ENCODE peak calls at places on chromosome 14, in five cellular contexts. W, J, X, D and S are unnamed samples.

GRCh38 chr14:68653108-68653507 is 139.8 kb downstream of the ZFP36L1 start:
- DNase-seq in W (no peak), J (no peak), X (no peak), D (no peak), S (no peak)

GRCh38 chr14:75491376-75491978 is 30.8 kb upstream of the BATF start:
- DNase-seq in W (no peak), J (no peak), X (no peak), D (no peak), S (no peak)

GRCh38 chr14:74875941-74876913 is at the start of gene PROX2:
- DNase-seq in W (peak; percentile 12), J (no peak), X (no peak), D (no peak), S (no peak)

GRCh38 chr14:52563120-52563519 is 10.5 kb downstream of the GPR137C start:
- DNase-seq in W (no peak), J (no peak), X (no peak), D (no peak), S (no peak)

GRCh38 chr14:26121181-26121580 is 476.7 kb downstream of the NOVA1 start:
- DNase-seq in W (no peak), J (no peak), X (no peak), D (no peak), S (no peak)

GRCh38 chr14:54278087-54278486 is 118.7 kb upstream of the CDKN3 start:
- DNase-seq in W (no peak), J (no peak), X (no peak), D (no peak), S (no peak)

GRCh38 chr14:55556929-55557623 is 22.9 kb upstream of the KTN1 start:
- DNase-seq in W (peak; percentile 31), J (no peak), X (peak; percentile 67), D (peak; percentile 95), S (no peak)

GRCh38 chr14:68585690-68586089 is 207.2 kb downstream of the ZFP36L1 start:
- DNase-seq in W (peak; percentile 65), J (no peak), X (no peak), D (no peak), S (peak; percentile 25)

GRCh38 chr14:48936881-48937280 is 649.3 kb downstream of the RPS29 start:
- DNase-seq in W (no peak), J (no peak), X (no peak), D (no peak), S (no peak)

GRCh38 chr14:67837011-67837624 is 17.5 kb downstream of the RAD51B start:
- DNase-seq in W (peak; percentile 74), J (peak; percentile 60), X (peak; percentile 62), D (no peak), S (peak; percentile 60)

GRCh38 chr14:43706901-43707300 is 800.2 kb downstream of the FSCB start:
- DNase-seq in W (no peak), J (no peak), X (no peak), D (no peak), S (no peak)

GRCh38 chr14:28565345-28565744 is 201.2 kb upstream of the FOXG1 start:
- DNase-seq in W (no peak), J (no peak), X (no peak), D (no peak), S (no peak)

GRCh38 chr14:71354801-71355200 is 447.5 kb downstream of the PCNX1 start:
- DNase-seq in W (peak; percentile 47), J (no peak), X (no peak), D (no peak), S (no peak)

GRCh38 chr14:54440870-54441868 is at the start of gene CNIH1:
- DNase-seq in W (peak; percentile 97), J (peak; percentile 83), X (peak; percentile 94), D (peak; percentile 97), S (peak; percentile 93)

GRCh38 chr14:57480044-57480443 is 13.6 kb downstream of the CCDC198 start:
- DNase-seq in W (no peak), J (no peak), X (no peak), D (no peak), S (no peak)

GRCh38 chr14:75769047-75769685 is 108.1 kb downstream of the TTLL5 start:
- DNase-seq in W (no peak), J (no peak), X (no peak), D (no peak), S (no peak)

GRCh38 chr14:36241183-36241582 is 64.7 kb upstream of the PTCSC3 start:
- DNase-seq in W (no peak), J (no peak), X (no peak), D (no peak), S (no peak)

GRCh38 chr14:103989034-103989433 is 46.7 kb upstream of the RD3L start:
- DNase-seq in W (no peak), J (no peak), X (no peak), D (no peak), S (no peak)

GRCh38 chr14:41899416-41899815 is 292.7 kb downstream of the LRFN5 start:
- DNase-seq in W (no peak), J (no peak), X (no peak), D (no peak), S (no peak)

GRCh38 chr14:105168979-105169507 is 467 bp upstream of the JAG2 start:
- DNase-seq in W (peak; percentile 76), J (no peak), X (no peak), D (no peak), S (peak; percentile 79)

GRCh38 chr14:76727403-76727802 is 33.9 kb upstream of the VASH1 start:
- DNase-seq in W (no peak), J (no peak), X (no peak), D (no peak), S (no peak)

GRCh38 chr14:68789002-68789797 is 3.7 kb downstream of the ZFP36L1 start:
- DNase-seq in W (peak; percentile 76), J (no peak), X (peak; percentile 91), D (peak; percentile 95), S (peak; percentile 94)

GRCh38 chr14:102323102-102323501 is 3.6 kb downstream of the ZNF839 start:
- DNase-seq in W (peak; percentile 65), J (peak; percentile 32), X (peak; percentile 56), D (peak; percentile 80), S (peak; percentile 59)

GRCh38 chr14:103408491-103409155 is 23.4 kb downstream of the MARK3 start:
- DNase-seq in W (no peak), J (no peak), X (no peak), D (no peak), S (no peak)

GRCh38 chr14:60815371-60815770 is 80.8 kb downstream of the MNAT1 start:
- DNase-seq in W (no peak), J (no peak), X (no peak), D (no peak), S (no peak)

GRCh38 chr14:103308717-103309616 is 25.1 kb upstream of the EIF5 start:
- DNase-seq in W (no peak), J (no peak), X (no peak), D (no peak), S (no peak)

GRCh38 chr14:42994001-42994736 is 1387.5 kb downstream of the LRFN5 start:
- DNase-seq in W (no peak), J (no peak), X (no peak), D (no peak), S (no peak)

GRCh38 chr14:59131926-59132763 is 56.3 kb upstream of the DAAM1 start:
- DNase-seq in W (no peak), J (no peak), X (no peak), D (no peak), S (peak; percentile 28)

GRCh38 chr14:33457021-33457420 is 493.9 kb downstream of the EGLN3 start:
- DNase-seq in W (no peak), J (no peak), X (no peak), D (no peak), S (no peak)

GRCh38 chr14:70358631-70359030 is 852 bp downstream of the COX16 start:
- DNase-seq in W (no peak), J (no peak), X (no peak), D (no peak), S (no peak)

GRCh38 chr14:102584871-102585869 is 7.3 kb upstream of the RCOR1 start:
- DNase-seq in W (peak; percentile 95), J (no peak), X (peak; percentile 56), D (no peak), S (peak; percentile 21)

GRCh38 chr14:96627811-96628775 is 125.9 kb downstream of the PAPOLA start:
- DNase-seq in W (no peak), J (no peak), X (peak; percentile 1), D (peak; percentile 29), S (no peak)

GRCh38 chr14:39626589-39627576 is 194.7 kb upstream of the FBXO33 start:
- DNase-seq in W (no peak), J (no peak), X (no peak), D (no peak), S (no peak)

GRCh38 chr14:45112886-45113772 is 21.2 kb downstream of the FKBP3 start:
- DNase-seq in W (no peak), J (no peak), X (no peak), D (no peak), S (no peak)

GRCh38 chr14:45118594-45118993 is 15.7 kb downstream of the FKBP3 start:
- DNase-seq in W (no peak), J (no peak), X (no peak), D (no peak), S (no peak)

GRCh38 chr14:45120109-45120508 is 14.2 kb downstream of the FKBP3 start:
- DNase-seq in W (no peak), J (no peak), X (no peak), D (no peak), S (no peak)

DNA sequence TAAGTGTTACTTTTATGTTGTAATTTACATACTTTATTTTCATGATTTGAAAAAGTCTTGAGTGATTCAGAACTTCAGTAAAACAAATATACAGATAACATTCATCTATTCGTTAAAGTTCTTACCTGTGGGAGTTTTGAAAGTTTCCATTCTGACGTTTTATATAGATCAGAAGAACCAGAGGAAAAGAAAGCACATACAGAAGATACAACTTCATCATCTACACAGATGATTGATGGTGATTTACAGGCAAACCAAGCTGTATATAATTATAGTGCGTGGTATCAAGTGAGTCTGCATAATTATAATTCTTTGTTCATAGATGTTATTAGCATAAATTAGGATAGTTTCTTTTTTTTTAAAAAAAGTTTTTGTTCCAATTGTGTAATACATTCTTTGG is 20.0 kb downstream of the FKBP3 start:
- DNase-seq in W (no peak), J (no peak), X (no peak), D (no peak), S (no peak)
- H3K36me3 ChIP-seq in W (peaks cover 69% of the 10 kb centered on the region), J (no peaks in the 10 kb centered on the region), X (no peaks in the 10 kb centered on the region), D (peaks cover 49% of the 10 kb centered on the region), S (peaks cover 89% of the 10 kb centered on the region)

GRCh38 chr14:50757702-50758101 is 73.3 kb downstream of the NIN start:
- DNase-seq in W (no peak), J (no peak), X (no peak), D (no peak), S (no peak)
- H3K36me3 ChIP-seq in W (peaks cover 6% of the 10 kb centered on the region), J (no peaks in the 10 kb centered on the region), X (peaks cover 5% of the 10 kb centered on the region), D (peaks cover 16% of the 10 kb centered on the region), S (peaks cover 78% of the 10 kb centered on the region)

DNA sequence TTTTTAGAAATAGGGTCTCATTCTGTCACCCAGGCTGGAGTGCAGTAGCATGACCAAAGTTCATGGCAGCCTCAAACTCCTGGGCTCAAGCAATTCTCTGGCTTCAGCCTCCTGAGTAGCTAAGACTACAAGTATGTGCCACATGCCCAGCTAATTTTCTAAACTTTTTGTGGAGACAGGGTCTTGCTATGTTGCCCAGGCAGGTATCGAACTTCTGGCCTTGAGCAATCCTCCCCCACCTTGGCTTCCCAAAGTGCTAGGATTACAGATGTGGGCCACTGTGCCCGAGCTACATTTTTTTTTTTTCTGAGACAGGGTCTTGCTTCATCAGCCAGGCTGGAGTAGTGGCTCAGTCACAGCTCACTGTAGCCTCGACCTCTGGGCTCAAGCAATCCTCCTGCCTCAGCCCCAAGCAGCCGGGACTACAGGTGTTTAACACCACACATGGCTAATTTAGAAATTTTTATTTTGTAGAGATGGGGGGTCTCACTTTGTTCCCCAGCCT is 7.1 kb downstream of the PPP4R3A start:
- DNase-seq in W (no peak), J (no peak), X (no peak), D (no peak), S (no peak)
- H3K36me3 ChIP-seq in W (peaks cover 12% of the 10 kb centered on the region), J (no peaks in the 10 kb centered on the region), X (no peaks in the 10 kb centered on the region), D (peaks cover 5% of the 10 kb centered on the region), S (peaks cover 53% of the 10 kb centered on the region)

GRCh38 chr14:99436247-99437180 is 44.1 kb downstream of the SETD3 start:
- DNase-seq in W (no peak), J (peak; percentile 57), X (no peak), D (no peak), S (no peak)
- H3K36me3 ChIP-seq in W (no peaks in the 10 kb centered on the region), J (no peaks in the 10 kb centered on the region), X (no peaks in the 10 kb centered on the region), D (peaks cover 26% of the 10 kb centered on the region), S (peaks cover 44% of the 10 kb centered on the region)